ENCODE peak calls at places on chromosomes 6 and 20, in four cellular contexts. S is heart left ventricle, I is pancreas, A is adrenal gland. W is an unnamed sample.

GRCh38 chr20:46077642-46078305 is 12.0 kb downstream of the NCOA5 start:
- DNase-seq in S (no peak), I (no peak), A (no peak), W (no peak)

GRCh38 chr6:140105857-140106256 is 731.4 kb upstream of the CITED2 start:
- DNase-seq in A (peak; percentile 6), I (no peak), S (no peak), W (no peak)

GRCh38 chr6:157471895-157472686 is 91.1 kb downstream of the ZDHHC14 start:
- DNase-seq in I (no peak), S (no peak), A (no peak), W (no peak)

GRCh38 chr6:143068001-143068400 is 7.3 kb downstream of the AIG1 start:
- DNase-seq in A (no peak), I (no peak), S (no peak), W (no peak)

GRCh38 chr6:3749991-3750323 is 1.6 kb downstream of the PXDC1 start:
- DNase-seq in A (peak; percentile 60), S (peak; percentile 62), I (peak; percentile 61), W (no peak)

GRCh38 chr20:53712212-53712977 is 118.8 kb upstream of the ZNF217 start:
- DNase-seq in I (no peak), A (no peak), S (no peak), W (no peak)

GRCh38 chr6:31691564-31692108 is 10.8 kb upstream of the LY6G5C start:
- DNase-seq in A (no peak), I (no peak), S (no peak), W (no peak)

GRCh38 chr6:124446966-124447365 is 515.3 kb upstream of the RNF217 start:
- DNase-seq in A (no peak), I (no peak), S (no peak), W (no peak)

GRCh38 chr20:62362991-62363919 is 3.9 kb downstream of the LAMA5 start:
- DNase-seq in I (peak; percentile 56), S (peak; percentile 41), A (peak; percentile 8), W (peak; percentile 19)

GRCh38 chr6:108589244-108589730 is 28.6 kb downstream of the FOXO3 start:
- DNase-seq in I (peak; percentile 59), A (peak; percentile 42), S (peak; percentile 54), W (peak; percentile 62)

GRCh38 chr20:3013771-3014170 is 29.7 kb upstream of the GNRH2 start:
- DNase-seq in A (no peak), I (no peak), S (no peak), W (no peak)

GRCh38 chr20:63753381-63753780 is 13.8 kb downstream of the SLC2A4RG start:
- DNase-seq in A (no peak), S (no peak), I (no peak), W (no peak)

GRCh38 chr6:145015739-145016558 is 719.4 kb downstream of the EPM2A start:
- DNase-seq in S (no peak), A (peak; percentile 83), I (no peak), W (no peak)

GRCh38 chr6:150409576-150410066 is 40.8 kb downstream of the IYD start:
- DNase-seq in A (peak; percentile 34), I (peak; percentile 84), S (peak; percentile 72), W (peak; percentile 48)

GRCh38 chr6:12017263-12017662 is 5.2 kb downstream of the HIVEP1 start:
- DNase-seq in A (no peak), S (no peak), I (no peak), W (no peak)

GRCh38 chr6:129269076-129269475 is 386.1 kb downstream of the LAMA2 start:
- DNase-seq in S (no peak), I (no peak), A (no peak), W (no peak)

GRCh38 chr6:12279322-12280098 is 10.7 kb upstream of the EDN1 start:
- DNase-seq in I (no peak), A (no peak), S (no peak), W (no peak)

GRCh38 chr20:51024761-51025160 is 1.9 kb upstream of the KCNG1 start:
- DNase-seq in A (no peak), S (no peak), I (no peak), W (no peak)

GRCh38 chr6:37242429-37243052 is 15.0 kb upstream of the TBC1D22B start:
- DNase-seq in A (peak; percentile 80), I (no peak), S (no peak), W (peak; percentile 29)

GRCh38 chr20:5606347-5606746 is 143.9 kb upstream of the SHLD1 start:
- DNase-seq in S (no peak), A (no peak), I (no peak), W (no peak)

GRCh38 chr6:79048611-79049010 is 29.4 kb downstream of the PHIP start:
- DNase-seq in S (no peak), A (peak; percentile 8), I (no peak), W (no peak)

GRCh38 chr6:134495893-134496253 is 178.0 kb upstream of the SGK1 start:
- DNase-seq in S (no peak), I (no peak), A (no peak), W (no peak)

GRCh38 chr20:44979090-44979621 is 12.8 kb downstream of the STK4 start:
- DNase-seq in S (no peak), I (no peak), A (no peak), W (no peak)

GRCh38 chr6:110319843-110320242 is 38.3 kb downstream of the METTL24 start:
- DNase-seq in S (no peak), I (no peak), A (no peak), W (no peak)

GRCh38 chr20:46468508-46468907 is 44.9 kb downstream of the ZNF334 start:
- DNase-seq in A (no peak), I (no peak), S (no peak), W (no peak)

GRCh38 chr6:147331401-147331800 is 127.2 kb downstream of the STXBP5 start:
- DNase-seq in A (no peak), S (no peak), I (no peak), W (no peak)

GRCh38 chr6:20564777-20565176 is 30.5 kb downstream of the CDKAL1 start:
- DNase-seq in I (no peak), A (no peak), S (no peak), W (no peak)

GRCh38 chr6:43669922-43670622 is 17.5 kb downstream of the MRPS18A start:
- DNase-seq in S (no peak), A (no peak), I (no peak), W (no peak)

GRCh38 chr6:111683749-111684267 is 78.1 kb upstream of the TRAF3IP2 start:
- DNase-seq in A (no peak), I (no peak), S (no peak), W (no peak)

GRCh38 chr6:107817784-107818183 is 6.3 kb downstream of the SCML4 start:
- DNase-seq in A (no peak), I (no peak), S (no peak), W (no peak)

GRCh38 chr6:130717657-130718056 is 109.5 kb upstream of the SMLR1 start:
- DNase-seq in I (no peak), A (no peak), S (no peak), W (no peak)

GRCh38 chr6:149636116-149636515 is 12.4 kb downstream of the KATNA1 start:
- DNase-seq in I (no peak), A (no peak), S (no peak), W (no peak)

GRCh38 chr6:156102129-156102528 is 646.5 kb upstream of the NOX3 start:
- DNase-seq in S (no peak), I (no peak), A (no peak), W (no peak)

GRCh38 chr6:136967874-136968752 is 46.0 kb downstream of the SLC35D3 start:
- DNase-seq in A (peak; percentile 69), S (peak; percentile 56), I (peak; percentile 80), W (peak; percentile 50)

GRCh38 chr20:51985013-51985415 is 182.7 kb upstream of the SALL4 start:
- DNase-seq in S (no peak), A (peak; percentile 21), I (no peak), W (no peak)

GRCh38 chr6:42368156-42368555 is 83.6 kb downstream of the TRERF1 start:
- DNase-seq in A (no peak), S (no peak), I (no peak), W (no peak)

GRCh38 chr6:170344631-170345576 is 38.3 kb downstream of the FAM120B start:
- DNase-seq in S (peak; percentile 30), I (no peak), A (peak; percentile 67), W (peak; percentile 58)

GRCh38 chr6:130624046-130624445 is 203.2 kb upstream of the SMLR1 start:
- DNase-seq in A (no peak), I (no peak), S (no peak), W (no peak)

GRCh38 chr20:53887973-53888372 is 182.4 kb downstream of the BCAS1 start:
- DNase-seq in I (no peak), S (no peak), A (no peak), W (no peak)

GRCh38 chr6:27546522-27546921 is 73.6 kb upstream of the ZNF184 start:
- DNase-seq in I (no peak), S (no peak), A (no peak), W (no peak)
- H3K9me3 ChIP-seq in I (no peaks in the 10 kb centered on the region), S (no peaks in the 10 kb centered on the region), A (no peaks in the 10 kb centered on the region), W (peaks cover 8% of the 10 kb centered on the region)

GRCh38 chr20:41592516-41593192 is 25.5 kb downstream of the CHD6 start:
- DNase-seq in S (no peak), I (no peak), A (no peak), W (no peak)
- H3K27me3 ChIP-seq in S (no peaks in the 10 kb centered on the region), I (no peaks in the 10 kb centered on the region), A (no peaks in the 10 kb centered on the region), W (no peaks in the 10 kb centered on the region)

GRCh38 chr20:42531675-42531985 is 658.1 kb downstream of the PTPRT start:
- DNase-seq in S (no peak), I (no peak), A (no peak), W (no peak)

DNA sequence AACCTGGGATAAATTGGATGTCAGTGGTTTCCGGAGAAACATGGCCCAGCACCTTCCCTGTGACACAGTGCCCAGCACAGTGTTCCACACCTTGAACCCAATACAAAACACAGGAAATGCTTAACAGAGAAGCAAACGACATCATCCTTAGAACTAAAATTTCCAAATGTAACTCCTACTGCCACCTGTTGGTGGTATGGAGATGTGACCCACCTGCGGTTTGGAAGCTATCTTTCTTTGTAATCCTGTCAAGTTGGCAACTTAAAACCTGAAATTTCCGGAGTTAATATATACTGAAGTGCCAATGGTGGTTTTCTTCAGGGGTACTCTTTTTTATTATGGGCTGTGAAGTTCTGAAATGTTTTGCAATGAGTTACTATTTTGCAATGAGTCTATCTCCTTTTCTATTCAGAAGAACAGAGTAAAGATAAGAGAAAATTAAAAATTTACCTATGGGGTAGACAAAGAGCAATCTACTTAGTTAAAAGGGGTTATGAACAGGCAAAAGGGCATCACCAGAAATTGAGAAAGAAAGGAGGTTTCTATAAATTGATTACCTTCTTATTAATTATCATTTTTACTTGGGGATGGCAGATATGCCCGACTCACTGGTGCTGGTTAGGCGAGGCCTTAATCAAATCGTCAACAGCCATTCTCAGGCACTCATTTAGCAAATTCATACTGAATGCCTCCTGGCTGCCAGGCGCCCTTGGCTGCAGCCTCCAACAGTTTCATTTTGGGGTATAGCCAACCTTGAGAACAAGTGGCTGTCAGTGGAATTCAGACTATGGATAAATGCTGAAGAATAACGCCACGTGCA is 658.6 kb downstream of the PTPRT start:
- DNase-seq in S (no peak), A (no peak), I (no peak), W (peak; percentile 10)
- TF ChIP-seq CTCF in S (peak; percentile 72), A (peak; percentile 81), I (peak; percentile 54), W (peak; percentile 69)

DNA sequence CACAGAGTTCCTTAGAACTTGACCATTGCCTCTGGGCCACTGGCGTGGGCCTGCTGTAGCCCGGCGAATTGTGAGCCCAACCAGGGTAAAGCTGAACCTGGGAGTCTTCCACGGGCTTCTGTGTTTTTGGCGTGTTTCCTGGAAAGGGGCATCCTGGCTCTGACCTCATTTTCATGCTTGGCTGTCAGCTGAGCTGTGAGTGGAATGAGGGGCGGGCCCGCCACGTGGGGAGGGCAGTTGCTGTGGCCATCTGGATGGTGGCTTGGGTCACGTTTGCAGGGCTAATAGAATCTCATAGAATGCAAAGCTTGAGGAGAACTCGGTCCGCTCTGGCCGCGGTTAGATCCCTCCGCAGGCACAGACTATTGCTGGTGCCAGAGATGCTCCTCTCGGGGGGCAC is 263.0 kb downstream of the SMOC2 start:
- DNase-seq in I (no peak), S (no peak), A (no peak), W (no peak)
- H3K9me3 ChIP-seq in I (no peaks in the 10 kb centered on the region), S (no peaks in the 10 kb centered on the region), A (no peaks in the 10 kb centered on the region), W (no peaks in the 10 kb centered on the region)

W was measured in heart right ventricle.